ENCODE peak calls at places on chromosome 12, in nine cellular contexts. J is mucosa of descending colon, O is stomach, A is PC-3, D is uterus, K is GM06990, C is mammary epithelial cell, Q is brain microvascular endothelial cell, L is omental fat pad. R is an unnamed sample.

GRCh38 chr12:111942557-111942956 is 70.4 kb downstream of the TMEM116 start:
- DNase-seq in L (no peak), C (peak), D (no peak), O (peak), Q (peak), A (peak), J (no peak), K (no peak), R (no peak)

GRCh38 chr12:591571-592505 is 71.4 kb downstream of the NINJ2 start:
- DNase-seq in O (peak), A (no peak), K (no peak), D (no peak), L (no peak), J (no peak), C (no peak), Q (no peak), R (no peak)

GRCh38 chr12:46553266-46553665 is 180.7 kb upstream of the SLC38A2 start:
- DNase-seq in C (peak), Q (peak), J (no peak), A (peak), K (no peak), O (no peak), D (no peak), L (no peak), R (no peak)

GRCh38 chr12:107282628-107283027 is 189.3 kb upstream of the CRY1 start:
- DNase-seq in K (no peak), L (no peak), O (no peak), C (peak), A (no peak), D (no peak), Q (no peak), J (no peak), R (no peak)

GRCh38 chr12:12870454-12870853 is 20.9 kb upstream of the GPRC5A start:
- DNase-seq in O (no peak), A (peak), J (no peak), K (no peak), D (no peak), C (peak), L (no peak), Q (peak), R (no peak)

GRCh38 chr12:95215925-95216324 is 1.3 kb downstream of the FGD6 start:
- DNase-seq in O (no peak), A (peak), J (no peak), K (no peak), D (no peak), L (no peak), Q (peak), C (peak), R (no peak)

GRCh38 chr12:7144414-7145120 is 14.4 kb downstream of the CLSTN3 start:
- DNase-seq in J (no peak), K (no peak), C (no peak), D (no peak), O (no peak), A (peak), Q (no peak), L (no peak), R (peak)

GRCh38 chr12:27967551-27968054 is 4.9 kb downstream of the PTHLH start:
- DNase-seq in L (no peak), K (no peak), O (no peak), A (peak), J (no peak), C (no peak), Q (no peak), D (no peak), R (no peak)

GRCh38 chr12:79776111-79776510 is 85.3 kb upstream of the PAWR start:
- DNase-seq in J (no peak), D (no peak), L (no peak), Q (peak), A (peak), K (no peak), C (peak), O (no peak), R (no peak)

GRCh38 chr12:8088574-8088973 is 6.5 kb downstream of the NECAP1 start:
- DNase-seq in D (no peak), L (no peak), O (no peak), K (peak), J (no peak), Q (no peak), A (no peak), C (no peak), R (peak)

GRCh38 chr12:132250707-132251106 is 78.7 kb downstream of the GALNT9 start:
- DNase-seq in C (no peak), K (no peak), L (no peak), A (no peak), J (peak), D (no peak), O (no peak), Q (no peak), R (no peak)

DNA sequence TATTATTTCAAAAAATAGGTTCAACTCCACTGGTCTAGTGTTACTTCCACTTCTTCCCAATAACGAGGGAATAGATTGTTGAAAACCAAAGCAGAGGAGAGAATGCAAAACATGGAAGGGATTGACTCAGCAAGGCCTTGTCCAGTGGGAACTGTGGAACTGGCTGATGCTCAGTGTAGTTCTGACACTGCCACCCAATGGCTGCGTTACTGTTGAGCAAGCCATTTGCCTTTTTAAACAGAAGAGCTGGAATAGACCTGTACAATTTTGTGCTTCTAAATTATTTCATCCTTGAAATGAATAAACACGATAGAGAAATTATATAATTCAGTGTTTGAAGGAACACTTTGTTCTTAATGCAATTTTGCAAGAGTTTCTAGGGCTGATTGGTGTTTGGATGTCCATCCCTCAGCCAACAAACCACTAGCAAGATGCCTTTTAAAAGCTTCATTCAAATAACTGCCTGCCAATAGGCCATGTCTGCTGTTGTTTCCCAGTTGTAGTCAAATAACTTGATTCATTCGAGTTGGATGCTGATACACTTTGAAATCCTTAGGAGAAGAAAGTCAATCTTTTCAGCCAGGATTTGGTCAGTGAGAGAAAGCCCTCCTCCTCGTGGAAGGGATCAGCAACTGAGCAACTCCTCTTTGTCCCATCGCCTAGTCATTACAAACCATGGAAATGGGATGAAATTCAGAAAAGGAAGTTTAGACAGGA is 7.2 kb upstream of the MGP start:
- DNase-seq in K (no peak), O (no peak), Q (peak), D (peak), A (peak), L (no peak), C (no peak), J (no peak), R (no peak)
- TF ChIP-seq CTCF in K (peak), O (no peak), Q (peak), D (peak), A (peak), L (no peak), C (peak), J (no peak), R (peak)

DNA sequence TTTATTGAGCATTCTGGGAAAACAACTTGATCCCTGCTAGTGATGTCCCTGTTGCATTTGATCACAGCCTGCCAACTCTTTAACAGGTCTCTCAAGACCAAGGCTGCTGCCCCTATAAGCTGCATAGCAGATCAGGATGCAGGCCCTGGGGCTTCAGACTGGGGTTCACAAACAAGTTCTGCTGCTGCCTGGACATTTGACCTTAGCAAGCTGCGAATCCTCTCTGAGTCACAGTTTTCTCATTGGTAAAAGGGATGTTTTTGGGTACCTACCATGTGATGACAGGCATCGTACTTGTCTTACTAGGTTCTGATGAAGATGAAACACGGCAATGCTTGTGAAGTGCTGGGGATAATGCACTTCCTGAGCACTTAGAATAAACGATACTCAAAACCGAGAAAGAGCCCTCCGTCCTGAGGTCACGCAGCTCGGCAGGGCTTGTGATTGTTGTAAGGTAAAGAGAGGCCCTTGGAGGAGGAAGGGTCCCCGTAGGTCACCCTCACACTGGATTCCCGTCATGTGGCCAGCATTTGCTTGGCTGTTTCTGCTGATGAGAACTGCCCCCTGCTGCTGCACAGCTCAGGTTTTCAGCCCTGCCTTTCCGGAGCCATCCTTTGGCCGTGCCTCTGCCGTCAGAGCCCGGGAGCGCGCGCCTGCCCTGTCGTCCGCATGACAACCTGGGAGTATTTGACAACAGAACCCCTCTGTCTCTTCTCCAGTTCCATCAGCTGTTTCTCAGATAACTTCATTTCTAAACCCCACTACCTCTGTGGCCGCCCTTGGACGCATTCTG is 39.1 kb downstream of the TSPAN9 start:
- DNase-seq in D (no peak), L (no peak), C (no peak), Q (no peak), O (no peak), K (no peak), J (no peak), A (no peak), R (no peak)
- TF ChIP-seq CTCF in D (no peak), L (no peak), C (no peak), Q (no peak), O (no peak), K (no peak), J (no peak), A (no peak), R (no peak)

GRCh38 chr12:69239286-69239921 is at the start of gene CPSF6:
- DNase-seq in C (peak), D (peak), J (peak), A (peak), Q (peak), O (peak), K (peak), L (peak), R (peak)
- TF ChIP-seq CTCF in C (no peak), D (peak), J (no peak), A (no peak), Q (no peak), O (no peak), K (no peak), L (no peak), R (no peak)

GRCh38 chr12:52122904-52123303 is 43.4 kb downstream of the SMIM41 start:
- DNase-seq in C (no peak), K (no peak), O (no peak), D (no peak), L (no peak), Q (no peak), J (no peak), A (no peak), R (peak)
- TF ChIP-seq CTCF in C (no peak), K (no peak), O (no peak), D (no peak), L (no peak), Q (no peak), J (no peak), A (no peak), R (no peak)

GRCh38 chr12:76820888-76821482 is 57.1 kb downstream of the ZDHHC17 start:
- DNase-seq in L (no peak), K (no peak), C (peak), A (peak), O (no peak), D (peak), Q (peak), J (no peak), R (no peak)
- TF ChIP-seq CTCF in L (no peak), K (peak), C (peak), A (peak), O (no peak), D (peak), Q (peak), J (peak), R (peak)

DNA sequence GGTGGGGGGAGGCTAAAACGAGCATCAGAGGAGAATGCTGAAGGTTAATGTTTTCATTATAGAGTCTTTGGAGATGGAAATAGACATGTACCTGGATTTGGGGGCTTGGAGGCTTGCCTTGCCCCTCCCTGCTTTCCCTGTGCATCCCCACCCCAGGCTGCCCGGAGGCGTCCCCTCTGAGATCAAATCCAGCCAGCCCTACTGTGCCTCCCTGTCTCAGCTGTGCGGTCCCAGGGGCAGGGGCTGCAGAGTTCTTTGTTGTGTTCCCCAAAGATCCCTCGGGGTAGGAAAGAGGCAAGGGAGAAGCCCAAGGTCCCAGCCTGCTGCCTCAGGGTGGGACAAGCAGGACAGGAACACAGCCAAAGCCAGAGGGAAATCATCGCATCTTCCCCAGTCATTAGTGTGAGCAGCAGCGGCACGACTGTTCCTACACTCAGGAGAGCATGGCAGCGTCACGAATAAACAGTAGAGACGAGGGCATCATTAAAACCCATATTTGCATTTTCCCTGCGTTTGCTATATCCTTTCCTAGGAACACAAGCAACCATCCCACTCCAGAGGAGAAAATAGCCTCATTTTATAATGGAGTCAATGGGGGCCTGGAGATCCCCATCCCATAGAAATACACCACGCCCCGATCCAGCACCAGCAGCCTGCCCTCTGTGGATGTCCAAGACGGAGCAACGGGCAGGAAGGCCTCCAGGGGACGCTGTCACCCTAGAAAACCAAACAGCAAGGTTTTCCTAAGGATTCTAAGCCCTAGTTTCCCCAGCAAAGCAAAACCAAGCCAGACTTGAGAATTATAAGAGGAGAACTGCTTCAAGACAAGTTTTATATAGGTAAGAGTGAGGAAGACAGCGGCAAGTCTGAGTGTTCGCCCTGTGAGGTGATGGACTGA is 32.4 kb downstream of the ANO2 start:
- DNase-seq in Q (no peak), K (no peak), C (no peak), A (peak), D (no peak), L (no peak), J (no peak), O (no peak), R (no peak)
- TF ChIP-seq CTCF in Q (peak), K (peak), C (no peak), A (peak), D (no peak), L (no peak), J (no peak), O (no peak), R (no peak)

R was measured in GM13977.